ENCODE peak calls at places on chromosomes 16 and 17, in four cellular contexts. One of them, this sample, is unnamed.

GRCh38 chr17:50920041-50920410 is 53.9 kb upstream of the TOB1 start:
- DNase-seq in heart left ventricle: no peak
- DNase-seq in fibroblast of pulmonary artery: no peak
- DNase-seq in IMR-90: no peak
- DNase-seq in this sample: peak

GRCh38 chr16:67910162-67910561 is 17.1 kb downstream of the PSKH1 start:
- DNase-seq in heart left ventricle: no peak
- DNase-seq in fibroblast of pulmonary artery: peak
- DNase-seq in IMR-90: peak
- DNase-seq in this sample: peak

GRCh38 chr17:7836596-7837374 is 2.8 kb downstream of the KDM6B start:
- DNase-seq in heart left ventricle: peak
- DNase-seq in fibroblast of pulmonary artery: peak
- DNase-seq in IMR-90: peak
- DNase-seq in this sample: peak

GRCh38 chr16:84239910-84240309 is at the start of gene KCNG4:
- DNase-seq in heart left ventricle: no peak
- DNase-seq in fibroblast of pulmonary artery: no peak
- DNase-seq in IMR-90: no peak
- DNase-seq in this sample: no peak

GRCh38 chr17:54085934-54086333 is 263.2 kb downstream of the KIF2B start:
- DNase-seq in heart left ventricle: no peak
- DNase-seq in fibroblast of pulmonary artery: no peak
- DNase-seq in IMR-90: no peak
- DNase-seq in this sample: peak

GRCh38 chr17:79834575-79835469 is 4.4 kb downstream of the CBX4 start:
- DNase-seq in heart left ventricle: no peak
- DNase-seq in fibroblast of pulmonary artery: no peak
- DNase-seq in IMR-90: no peak
- DNase-seq in this sample: no peak

GRCh38 chr17:12457493-12457892 is 208.2 kb upstream of the MYOCD start:
- DNase-seq in heart left ventricle: no peak
- DNase-seq in fibroblast of pulmonary artery: no peak
- DNase-seq in IMR-90: peak
- DNase-seq in this sample: no peak

GRCh38 chr17:4032245-4032644 is 68.0 kb upstream of the ATP2A3 start:
- DNase-seq in heart left ventricle: no peak
- DNase-seq in fibroblast of pulmonary artery: no peak
- DNase-seq in IMR-90: no peak
- DNase-seq in this sample: no peak

GRCh38 chr16:88539652-88540345 is 30.4 kb upstream of the ZC3H18 start:
- DNase-seq in heart left ventricle: peak
- DNase-seq in fibroblast of pulmonary artery: no peak
- DNase-seq in IMR-90: no peak
- DNase-seq in this sample: no peak

GRCh38 chr17:68360198-68360597 is 68.9 kb downstream of the ARSG start:
- DNase-seq in heart left ventricle: no peak
- DNase-seq in fibroblast of pulmonary artery: no peak
- DNase-seq in IMR-90: no peak
- DNase-seq in this sample: no peak

GRCh38 chr17:56031636-56032035 is 121.6 kb upstream of the ANKFN1 start:
- DNase-seq in heart left ventricle: no peak
- DNase-seq in fibroblast of pulmonary artery: no peak
- DNase-seq in IMR-90: no peak
- DNase-seq in this sample: no peak

GRCh38 chr17:77924757-77925336 is 33.7 kb upstream of the TNRC6C start:
- DNase-seq in heart left ventricle: peak
- DNase-seq in fibroblast of pulmonary artery: peak
- DNase-seq in IMR-90: peak
- DNase-seq in this sample: no peak

GRCh38 chr16:89376812-89377445 is 113.4 kb downstream of the ANKRD11 start:
- DNase-seq in heart left ventricle: no peak
- DNase-seq in fibroblast of pulmonary artery: no peak
- DNase-seq in IMR-90: no peak
- DNase-seq in this sample: no peak

GRCh38 chr17:49582055-49582703 is 6.5 kb downstream of the NXPH3 start:
- DNase-seq in heart left ventricle: no peak
- DNase-seq in fibroblast of pulmonary artery: no peak
- DNase-seq in IMR-90: no peak
- DNase-seq in this sample: no peak

GRCh38 chr17:59972778-59973177 is 8.2 kb upstream of the RNFT1 start:
- DNase-seq in heart left ventricle: no peak
- DNase-seq in fibroblast of pulmonary artery: peak
- DNase-seq in IMR-90: peak
- DNase-seq in this sample: no peak

GRCh38 chr16:75272097-75272548 is 20.7 kb upstream of the BCAR1 start:
- DNase-seq in heart left ventricle: no peak
- DNase-seq in fibroblast of pulmonary artery: no peak
- DNase-seq in IMR-90: no peak
- DNase-seq in this sample: no peak

GRCh38 chr16:11957591-11958395 is 7.2 kb upstream of the TNFRSF17 start:
- DNase-seq in heart left ventricle: no peak
- DNase-seq in fibroblast of pulmonary artery: no peak
- DNase-seq in IMR-90: peak
- DNase-seq in this sample: no peak

GRCh38 chr16:30786936-30787612 is at the start of gene ZNF629:
- DNase-seq in heart left ventricle: peak
- DNase-seq in fibroblast of pulmonary artery: peak
- DNase-seq in IMR-90: peak
- DNase-seq in this sample: peak

GRCh38 chr16:16028311-16028999 is 79.0 kb downstream of the ABCC1 start:
- DNase-seq in heart left ventricle: no peak
- DNase-seq in fibroblast of pulmonary artery: no peak
- DNase-seq in IMR-90: no peak
- DNase-seq in this sample: no peak

GRCh38 chr16:27966756-27967155 is 96.8 kb downstream of the GSG1L start:
- DNase-seq in heart left ventricle: no peak
- DNase-seq in fibroblast of pulmonary artery: no peak
- DNase-seq in IMR-90: no peak
- DNase-seq in this sample: no peak

GRCh38 chr17:6910987-6911603 is 79.6 kb upstream of the TEKT1 start:
- DNase-seq in heart left ventricle: no peak
- DNase-seq in fibroblast of pulmonary artery: peak
- DNase-seq in IMR-90: peak
- DNase-seq in this sample: peak

GRCh38 chr17:81508639-81509047 is 4.0 kb downstream of the ACTG1 start:
- DNase-seq in heart left ventricle: peak
- DNase-seq in fibroblast of pulmonary artery: peak
- DNase-seq in IMR-90: peak
- DNase-seq in this sample: peak

GRCh38 chr16:49788936-49789335 is 67.0 kb downstream of the ZNF423 start:
- DNase-seq in heart left ventricle: no peak
- DNase-seq in fibroblast of pulmonary artery: no peak
- DNase-seq in IMR-90: no peak
- DNase-seq in this sample: no peak

GRCh38 chr17:66848496-66848895 is 13.6 kb downstream of the CACNG5 start:
- DNase-seq in heart left ventricle: no peak
- DNase-seq in fibroblast of pulmonary artery: no peak
- DNase-seq in IMR-90: no peak
- DNase-seq in this sample: no peak

GRCh38 chr17:77965354-77965753 is 6.9 kb downstream of the TNRC6C start:
- DNase-seq in heart left ventricle: no peak
- DNase-seq in fibroblast of pulmonary artery: no peak
- DNase-seq in IMR-90: no peak
- DNase-seq in this sample: no peak

GRCh38 chr17:35051579-35052239 is 11.8 kb downstream of the RFFL start:
- DNase-seq in heart left ventricle: no peak
- DNase-seq in fibroblast of pulmonary artery: peak
- DNase-seq in IMR-90: peak
- DNase-seq in this sample: no peak

GRCh38 chr16:28208824-28209223 is 2.9 kb downstream of the XPO6 start:
- DNase-seq in heart left ventricle: no peak
- DNase-seq in fibroblast of pulmonary artery: no peak
- DNase-seq in IMR-90: no peak
- DNase-seq in this sample: no peak

GRCh38 chr16:10988164-10988803 is 43.9 kb downstream of the CLEC16A start:
- DNase-seq in heart left ventricle: no peak
- DNase-seq in fibroblast of pulmonary artery: no peak
- DNase-seq in IMR-90: no peak
- DNase-seq in this sample: no peak

GRCh38 chr16:21097151-21097550 is 53.5 kb downstream of the DNAH3 start:
- DNase-seq in heart left ventricle: no peak
- DNase-seq in fibroblast of pulmonary artery: peak
- DNase-seq in IMR-90: peak
- DNase-seq in this sample: peak

GRCh38 chr17:74840500-74840899 is 19.2 kb downstream of the GRIN2C start:
- DNase-seq in heart left ventricle: no peak
- DNase-seq in fibroblast of pulmonary artery: no peak
- DNase-seq in IMR-90: no peak
- DNase-seq in this sample: no peak

GRCh38 chr16:66751992-66752322 is 548 bp upstream of the DYNC1LI2 start:
- DNase-seq in heart left ventricle: no peak
- DNase-seq in fibroblast of pulmonary artery: no peak
- DNase-seq in IMR-90: no peak
- DNase-seq in this sample: no peak
- TF ChIP-seq CTCF in heart left ventricle: no peak
- TF ChIP-seq CTCF in fibroblast of pulmonary artery: no peak
- TF ChIP-seq CTCF in IMR-90: no peak
- TF ChIP-seq CTCF in this sample: no peak

GRCh38 chr16:87238371-87238715 is 78.8 kb downstream of the C16orf95 start:
- DNase-seq in heart left ventricle: no peak
- DNase-seq in fibroblast of pulmonary artery: no peak
- DNase-seq in IMR-90: no peak
- DNase-seq in this sample: no peak

GRCh38 chr16:87233928-87234327 is 83.3 kb downstream of the C16orf95 start:
- DNase-seq in heart left ventricle: no peak
- DNase-seq in fibroblast of pulmonary artery: peak
- DNase-seq in IMR-90: peak
- DNase-seq in this sample: no peak

GRCh38 chr16:87234601-87235000 is 82.6 kb downstream of the C16orf95 start:
- DNase-seq in heart left ventricle: no peak
- DNase-seq in fibroblast of pulmonary artery: no peak
- DNase-seq in IMR-90: no peak
- DNase-seq in this sample: no peak

GRCh38 chr16:87236516-87237115 is 80.6 kb downstream of the C16orf95 start:
- DNase-seq in heart left ventricle: no peak
- DNase-seq in fibroblast of pulmonary artery: no peak
- DNase-seq in IMR-90: no peak
- DNase-seq in this sample: no peak

GRCh38 chr16:87235810-87236515 is 81.2 kb downstream of the C16orf95 start:
- DNase-seq in heart left ventricle: no peak
- DNase-seq in fibroblast of pulmonary artery: no peak
- DNase-seq in IMR-90: no peak
- DNase-seq in this sample: no peak
- H3K4me3 ChIP-seq in heart left ventricle: no peak
- H3K4me3 ChIP-seq in fibroblast of pulmonary artery: no peak
- H3K4me3 ChIP-seq in IMR-90: no peak
- H3K4me3 ChIP-seq in this sample: no peak

GRCh38 chr16:78045865-78046581 is 23.7 kb downstream of the CLEC3A start:
- DNase-seq in heart left ventricle: peak
- DNase-seq in fibroblast of pulmonary artery: peak
- DNase-seq in IMR-90: peak
- DNase-seq in this sample: peak
- TF ChIP-seq CTCF in heart left ventricle: no peak
- TF ChIP-seq CTCF in fibroblast of pulmonary artery: no peak
- TF ChIP-seq CTCF in IMR-90: peak
- TF ChIP-seq CTCF in this sample: no peak

DNA sequence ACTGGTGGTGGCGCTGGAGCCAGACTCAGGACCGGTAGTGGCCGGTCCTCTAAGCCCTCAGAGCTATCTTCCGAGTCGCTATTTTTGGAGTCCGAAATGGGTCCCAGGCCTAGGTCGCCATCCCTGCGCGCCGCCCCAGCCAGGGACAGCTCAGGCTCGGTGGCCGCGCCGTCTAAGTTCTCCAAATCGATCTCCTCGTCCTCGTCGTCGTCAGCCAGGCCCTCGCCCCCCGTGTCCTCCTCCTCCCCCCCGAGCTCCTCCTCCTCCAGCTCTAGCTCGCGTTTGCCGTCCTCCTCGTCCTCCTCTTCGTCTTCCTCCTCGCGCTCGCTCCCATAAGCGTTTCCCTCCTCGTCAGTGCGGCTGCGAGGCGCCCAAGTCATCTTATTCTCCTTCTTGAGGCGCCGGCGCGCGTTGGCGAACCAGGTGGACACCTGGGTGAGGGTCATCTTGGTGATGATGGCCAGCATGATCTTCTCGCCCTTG is 1.6 kb downstream of the IRX3 start:
- DNase-seq in heart left ventricle: peak
- DNase-seq in fibroblast of pulmonary artery: no peak
- DNase-seq in IMR-90: no peak
- DNase-seq in this sample: peak
- H3K4me3 ChIP-seq in heart left ventricle: peak
- H3K4me3 ChIP-seq in fibroblast of pulmonary artery: peak
- H3K4me3 ChIP-seq in IMR-90: no peak
- H3K4me3 ChIP-seq in this sample: peak

This sample was measured in epithelial cell of esophagus.